ENCODE peak calls at places on chromosomes 12 and 14, in seven cellular contexts. Y is A549, R is RWPE1, Q is ovary, X is mammary epithelial cell, I is prostate gland, P is IMR-90. E is an unnamed sample.

GRCh38 chr14:105883066-105884005 is 357.0 kb downstream of the TMEM121 start:
- DNase-seq in Y (no peak), R (no peak), Q (no peak), X (no peak), I (no peak), P (no peak), E (no peak)

GRCh38 chr12:13104403-13104802 is 936 bp upstream of the GSG1 start:
- DNase-seq in Y (no peak), R (no peak), Q (no peak), X (no peak), I (no peak), P (no peak), E (no peak)

GRCh38 chr12:52275686-52276085 is 1.2 kb downstream of the KRT86 start:
- DNase-seq in Y (no peak), R (no peak), Q (no peak), X (no peak), I (no peak), P (no peak), E (no peak)

GRCh38 chr12:92139634-92140555 is 5.8 kb downstream of the BTG1 start:
- DNase-seq in Y (no peak), R (no peak), Q (no peak), X (peak; percentile 76), I (no peak), P (peak; percentile 59), E (no peak)

GRCh38 chr12:116366456-116366776 is 88.9 kb upstream of the MED13L start:
- DNase-seq in Y (no peak), R (no peak), Q (no peak), X (no peak), I (peak; percentile 62), P (no peak), E (peak; percentile 86)

GRCh38 chr12:62250671-62251608 is 9.3 kb upstream of the USP15 start:
- DNase-seq in Y (no peak), R (no peak), Q (no peak), X (peak; percentile 74), I (no peak), P (peak; percentile 58), E (no peak)

GRCh38 chr12:32100888-32101287 is 5.8 kb upstream of the BICD1 start:
- DNase-seq in Y (no peak), R (no peak), Q (no peak), X (no peak), I (no peak), P (no peak), E (no peak)

GRCh38 chr12:93377252-93377542 is 528 bp upstream of the NUDT4 start:
- DNase-seq in Y (no peak), R (no peak), Q (no peak), X (no peak), I (no peak), P (no peak), E (no peak)

GRCh38 chr12:4817813-4818212 is 91.9 kb upstream of the KCNA1 start:
- DNase-seq in Y (no peak), R (no peak), Q (no peak), X (no peak), I (no peak), P (no peak), E (no peak)

GRCh38 chr12:128388461-128388921 is 121.5 kb downstream of the TMEM132C start:
- DNase-seq in Y (no peak), R (no peak), Q (peak; percentile 34), X (no peak), I (no peak), P (no peak), E (no peak)

GRCh38 chr14:86296173-86296572 is 766.2 kb downstream of the FLRT2 start:
- DNase-seq in Y (no peak), R (no peak), Q (no peak), X (no peak), I (no peak), P (peak; percentile 80), E (peak; percentile 90)

GRCh38 chr12:117212563-117213190 is 22.4 kb upstream of the FBXO21 start:
- DNase-seq in Y (peak; percentile 87), R (peak; percentile 73), Q (peak; percentile 70), X (peak; percentile 55), I (peak; percentile 70), P (peak; percentile 71), E (peak; percentile 82)

GRCh38 chr12:76024942-76025600 is 6.5 kb downstream of the PHLDA1 start:
- DNase-seq in Y (peak; percentile 65), R (peak; percentile 46), Q (no peak), X (peak; percentile 77), I (no peak), P (peak; percentile 90), E (peak; percentile 64)

GRCh38 chr12:11727133-11727664 is 77.7 kb downstream of the ETV6 start:
- DNase-seq in Y (no peak), R (no peak), Q (no peak), X (no peak), I (no peak), P (no peak), E (no peak)

GRCh38 chr12:103705927-103706326 is 118.9 kb downstream of the STAB2 start:
- DNase-seq in Y (peak; percentile 28), R (no peak), Q (no peak), X (no peak), I (no peak), P (no peak), E (no peak)

GRCh38 chr12:89977356-89978185 is 268.9 kb upstream of the ATP2B1 start:
- DNase-seq in Y (no peak), R (no peak), Q (no peak), X (peak; percentile 40), I (no peak), P (peak; percentile 52), E (peak; percentile 33)

GRCh38 chr12:124453419-124454351 is 113.7 kb downstream of the NCOR2 start:
- DNase-seq in Y (peak; percentile 84), R (peak; percentile 45), Q (no peak), X (no peak), I (no peak), P (peak; percentile 55), E (peak; percentile 94)

GRCh38 chr12:18690653-18691052 is 47.2 kb downstream of the PLCZ1 start:
- DNase-seq in Y (peak; percentile 6), R (peak; percentile 94), Q (no peak), X (peak; percentile 99), I (no peak), P (peak; percentile 98), E (no peak)
- H3K27ac ChIP-seq in Y (no peak overlapping the region), R (no peak overlapping the region), Q (no peak overlapping the region), X (peak overlapping the region; percentile 96), I (no peak overlapping the region), P (no peak overlapping the region), E (no peak overlapping the region)

GRCh38 chr12:130835011-130835410 is 4.0 kb downstream of the STX2 start:
- DNase-seq in Y (no peak), R (no peak), Q (no peak), X (no peak), I (no peak), P (no peak), E (no peak)

GRCh38 chr12:130831876-130832405 is 7.1 kb downstream of the STX2 start:
- DNase-seq in Y (no peak), R (no peak), Q (no peak), X (no peak), I (no peak), P (no peak), E (no peak)

GRCh38 chr12:130830246-130830551 is 8.9 kb downstream of the STX2 start:
- DNase-seq in Y (no peak), R (no peak), Q (no peak), X (no peak), I (no peak), P (no peak), E (no peak)

GRCh38 chr12:130831246-130831645 is 7.8 kb downstream of the STX2 start:
- DNase-seq in Y (no peak), R (no peak), Q (no peak), X (no peak), I (no peak), P (no peak), E (no peak)

GRCh38 chr12:130832561-130833209 is 6.4 kb downstream of the STX2 start:
- DNase-seq in Y (no peak), R (peak; percentile 18), Q (peak; percentile 53), X (peak; percentile 37), I (no peak), P (peak; percentile 78), E (no peak)
- H3K27ac ChIP-seq in Y (peak overlapping the region; percentile 4), R (peak overlapping the region; percentile 55), Q (no peak overlapping the region), X (no peak overlapping the region), I (no peak overlapping the region), P (peak overlapping the region; percentile 6), E (no peak overlapping the region)

DNA sequence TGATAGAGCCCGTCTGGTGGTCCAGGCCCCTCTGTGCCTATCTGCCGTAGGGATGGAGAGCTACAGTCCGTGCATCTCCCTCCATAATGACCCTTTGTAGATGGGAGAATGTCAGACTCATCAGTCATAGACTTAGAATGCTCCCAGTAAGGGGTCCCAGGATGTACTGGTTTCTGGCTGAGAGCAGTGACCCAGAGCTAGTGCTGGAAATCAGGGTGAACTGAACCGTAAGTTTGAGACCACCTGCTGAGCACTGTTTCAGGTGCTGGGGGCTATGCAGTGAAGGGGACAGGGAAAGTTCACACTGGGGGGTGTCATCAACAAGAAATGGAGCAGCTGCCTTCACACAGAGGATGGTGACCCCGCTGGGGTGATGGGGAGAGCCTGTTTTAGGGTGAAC is 34.1 kb downstream of the SLC6A12 start:
- DNase-seq in Y (no peak), R (no peak), Q (no peak), X (no peak), I (no peak), P (no peak), E (no peak)
- H3K27ac ChIP-seq in Y (peak overlapping the region; percentile 76), R (no peak overlapping the region), Q (no peak overlapping the region), X (no peak overlapping the region), I (no peak overlapping the region), P (no peak overlapping the region), E (no peak overlapping the region)

GRCh38 chr12:6787309-6787708 is 2.0 kb upstream of the CD4 start:
- DNase-seq in Y (no peak), R (no peak), Q (no peak), X (no peak), I (no peak), P (no peak), E (no peak)

GRCh38 chr12:6792522-6793201 is 3.3 kb downstream of the CD4 start:
- DNase-seq in Y (no peak), R (no peak), Q (no peak), X (no peak), I (no peak), P (peak; percentile 13), E (no peak)

GRCh38 chr12:6791931-6792520 is 2.7 kb downstream of the CD4 start:
- DNase-seq in Y (no peak), R (no peak), Q (no peak), X (no peak), I (no peak), P (no peak), E (no peak)

GRCh38 chr12:6788972-6789905 is at the start of gene CD4:
- DNase-seq in Y (no peak), R (no peak), Q (no peak), X (no peak), I (no peak), P (no peak), E (no peak)

DNA sequence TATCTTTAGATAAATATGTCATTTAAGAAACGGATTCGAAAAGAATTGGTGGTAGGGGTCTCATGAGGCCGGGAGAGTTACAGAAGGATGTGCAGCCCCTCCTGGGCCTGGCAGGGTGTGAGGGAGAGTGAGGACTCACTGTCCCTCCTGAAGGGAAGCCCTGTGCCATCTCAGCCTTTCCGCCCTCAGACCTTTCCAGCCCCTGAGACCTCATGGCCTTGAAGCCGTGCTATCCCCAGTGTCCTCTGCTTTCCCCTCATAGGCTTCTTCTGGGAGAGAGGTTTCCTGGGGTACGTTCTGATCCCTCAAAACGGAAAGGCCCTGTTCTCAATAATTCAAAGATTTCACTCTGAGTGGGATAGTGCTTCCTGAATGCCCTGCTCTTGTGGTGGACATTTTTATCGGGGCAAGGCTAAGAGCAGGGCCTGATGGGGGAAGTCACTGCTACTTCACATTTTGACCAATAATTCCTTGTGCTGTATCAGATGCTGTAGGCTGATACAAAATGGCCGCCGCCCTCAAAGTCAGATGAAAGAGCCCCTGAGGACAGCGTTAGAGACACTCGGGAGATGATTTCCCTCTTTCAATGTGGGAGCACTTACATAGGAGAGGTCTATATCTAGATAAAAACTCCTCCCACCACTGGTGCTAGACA is 1.3 kb downstream of the CD4 start:
- DNase-seq in Y (no peak), R (no peak), Q (no peak), X (no peak), I (no peak), P (no peak), E (no peak)
- H3K27ac ChIP-seq in Y (no peak overlapping the region), R (no peak overlapping the region), Q (no peak overlapping the region), X (no peak overlapping the region), I (no peak overlapping the region), P (peak overlapping the region; percentile 51), E (no peak overlapping the region)